ENCODE peak calls at places on chromosomes 2 and 18, in six cellular contexts. One of them, this sample, is unnamed.

GRCh38 chr2:8799004-8799403 is 38.4 kb downstream of the KIDINS220 start:
- DNase-seq in neural progenitor cell: no peak
- DNase-seq in mucosa of descending colon: no peak
- DNase-seq in brain microvascular endothelial cell: no peak
- DNase-seq in Jurkat, Clone E6-1: no peak
- DNase-seq in HAP-1: no peak
- DNase-seq in this sample: no peak

GRCh38 chr18:48050176-48050575 is 119.7 kb upstream of the SMAD2 start:
- DNase-seq in mucosa of descending colon: peak
- DNase-seq in Jurkat, Clone E6-1: no peak
- DNase-seq in brain microvascular endothelial cell: no peak
- DNase-seq in HAP-1: no peak
- DNase-seq in neural progenitor cell: no peak
- DNase-seq in this sample: no peak

GRCh38 chr18:45073556-45073955 is 392.9 kb downstream of the SETBP1 start:
- DNase-seq in Jurkat, Clone E6-1: no peak
- DNase-seq in HAP-1: no peak
- DNase-seq in neural progenitor cell: no peak
- DNase-seq in mucosa of descending colon: no peak
- DNase-seq in brain microvascular endothelial cell: no peak
- DNase-seq in this sample: no peak

GRCh38 chr2:234272069-234272850 is 221.8 kb downstream of the SPP2 start:
- DNase-seq in Jurkat, Clone E6-1: no peak
- DNase-seq in brain microvascular endothelial cell: no peak
- DNase-seq in HAP-1: no peak
- DNase-seq in mucosa of descending colon: no peak
- DNase-seq in neural progenitor cell: no peak
- DNase-seq in this sample: no peak

GRCh38 chr18:63074987-63075404 is 244.6 kb downstream of the BCL2 start:
- DNase-seq in brain microvascular endothelial cell: peak
- DNase-seq in mucosa of descending colon: peak
- DNase-seq in HAP-1: peak
- DNase-seq in neural progenitor cell: peak
- DNase-seq in Jurkat, Clone E6-1: no peak
- DNase-seq in this sample: peak

GRCh38 chr18:41853280-41853679 is 101.8 kb upstream of the PIK3C3 start:
- DNase-seq in brain microvascular endothelial cell: no peak
- DNase-seq in neural progenitor cell: no peak
- DNase-seq in HAP-1: peak
- DNase-seq in mucosa of descending colon: no peak
- DNase-seq in Jurkat, Clone E6-1: no peak
- DNase-seq in this sample: no peak

GRCh38 chr18:9960263-9960904 is 46.6 kb downstream of the VAPA start:
- DNase-seq in neural progenitor cell: no peak
- DNase-seq in HAP-1: no peak
- DNase-seq in mucosa of descending colon: no peak
- DNase-seq in Jurkat, Clone E6-1: no peak
- DNase-seq in brain microvascular endothelial cell: no peak
- DNase-seq in this sample: no peak

GRCh38 chr2:240567137-240567871 is 980 bp upstream of the RNPEPL1 start:
- DNase-seq in HAP-1: no peak
- DNase-seq in neural progenitor cell: no peak
- DNase-seq in brain microvascular endothelial cell: no peak
- DNase-seq in Jurkat, Clone E6-1: no peak
- DNase-seq in mucosa of descending colon: peak
- DNase-seq in this sample: peak

GRCh38 chr2:220705678-220706077 is 866.4 kb downstream of the EPHA4 start:
- DNase-seq in brain microvascular endothelial cell: no peak
- DNase-seq in Jurkat, Clone E6-1: no peak
- DNase-seq in mucosa of descending colon: no peak
- DNase-seq in neural progenitor cell: no peak
- DNase-seq in HAP-1: no peak
- DNase-seq in this sample: no peak

GRCh38 chr18:22250026-22250425 is 80.6 kb downstream of the GATA6 start:
- DNase-seq in Jurkat, Clone E6-1: no peak
- DNase-seq in brain microvascular endothelial cell: no peak
- DNase-seq in neural progenitor cell: no peak
- DNase-seq in HAP-1: no peak
- DNase-seq in mucosa of descending colon: no peak
- DNase-seq in this sample: no peak

GRCh38 chr2:37323176-37323575 is 1.5 kb downstream of the PRKD3 start:
- DNase-seq in HAP-1: no peak
- DNase-seq in mucosa of descending colon: no peak
- DNase-seq in neural progenitor cell: no peak
- DNase-seq in brain microvascular endothelial cell: no peak
- DNase-seq in Jurkat, Clone E6-1: no peak
- DNase-seq in this sample: no peak

GRCh38 chr2:239621611-239622010 is 220.8 kb upstream of the HDAC4 start:
- DNase-seq in neural progenitor cell: no peak
- DNase-seq in mucosa of descending colon: no peak
- DNase-seq in HAP-1: no peak
- DNase-seq in brain microvascular endothelial cell: no peak
- DNase-seq in Jurkat, Clone E6-1: no peak
- DNase-seq in this sample: no peak

GRCh38 chr2:165401285-165401852 is 68.1 kb upstream of the CSRNP3 start:
- DNase-seq in mucosa of descending colon: no peak
- DNase-seq in neural progenitor cell: peak
- DNase-seq in brain microvascular endothelial cell: peak
- DNase-seq in HAP-1: peak
- DNase-seq in Jurkat, Clone E6-1: peak
- DNase-seq in this sample: peak

GRCh38 chr2:199364153-199364552 is 93.6 kb downstream of the SATB2 start:
- DNase-seq in neural progenitor cell: no peak
- DNase-seq in mucosa of descending colon: no peak
- DNase-seq in brain microvascular endothelial cell: no peak
- DNase-seq in HAP-1: no peak
- DNase-seq in Jurkat, Clone E6-1: no peak
- DNase-seq in this sample: no peak

GRCh38 chr2:158817596-158817995 is 22.5 kb downstream of the DAPL1 start:
- DNase-seq in mucosa of descending colon: no peak
- DNase-seq in brain microvascular endothelial cell: peak
- DNase-seq in neural progenitor cell: no peak
- DNase-seq in Jurkat, Clone E6-1: no peak
- DNase-seq in HAP-1: no peak
- DNase-seq in this sample: no peak

GRCh38 chr2:70340921-70341765 is 39.3 kb upstream of the FAM136A start:
- DNase-seq in mucosa of descending colon: no peak
- DNase-seq in brain microvascular endothelial cell: peak
- DNase-seq in HAP-1: peak
- DNase-seq in neural progenitor cell: peak
- DNase-seq in Jurkat, Clone E6-1: peak
- DNase-seq in this sample: peak

GRCh38 chr18:24089059-24089458 is 49.8 kb upstream of the CABYR start:
- DNase-seq in Jurkat, Clone E6-1: no peak
- DNase-seq in brain microvascular endothelial cell: no peak
- DNase-seq in mucosa of descending colon: no peak
- DNase-seq in neural progenitor cell: no peak
- DNase-seq in HAP-1: no peak
- DNase-seq in this sample: no peak

DNA sequence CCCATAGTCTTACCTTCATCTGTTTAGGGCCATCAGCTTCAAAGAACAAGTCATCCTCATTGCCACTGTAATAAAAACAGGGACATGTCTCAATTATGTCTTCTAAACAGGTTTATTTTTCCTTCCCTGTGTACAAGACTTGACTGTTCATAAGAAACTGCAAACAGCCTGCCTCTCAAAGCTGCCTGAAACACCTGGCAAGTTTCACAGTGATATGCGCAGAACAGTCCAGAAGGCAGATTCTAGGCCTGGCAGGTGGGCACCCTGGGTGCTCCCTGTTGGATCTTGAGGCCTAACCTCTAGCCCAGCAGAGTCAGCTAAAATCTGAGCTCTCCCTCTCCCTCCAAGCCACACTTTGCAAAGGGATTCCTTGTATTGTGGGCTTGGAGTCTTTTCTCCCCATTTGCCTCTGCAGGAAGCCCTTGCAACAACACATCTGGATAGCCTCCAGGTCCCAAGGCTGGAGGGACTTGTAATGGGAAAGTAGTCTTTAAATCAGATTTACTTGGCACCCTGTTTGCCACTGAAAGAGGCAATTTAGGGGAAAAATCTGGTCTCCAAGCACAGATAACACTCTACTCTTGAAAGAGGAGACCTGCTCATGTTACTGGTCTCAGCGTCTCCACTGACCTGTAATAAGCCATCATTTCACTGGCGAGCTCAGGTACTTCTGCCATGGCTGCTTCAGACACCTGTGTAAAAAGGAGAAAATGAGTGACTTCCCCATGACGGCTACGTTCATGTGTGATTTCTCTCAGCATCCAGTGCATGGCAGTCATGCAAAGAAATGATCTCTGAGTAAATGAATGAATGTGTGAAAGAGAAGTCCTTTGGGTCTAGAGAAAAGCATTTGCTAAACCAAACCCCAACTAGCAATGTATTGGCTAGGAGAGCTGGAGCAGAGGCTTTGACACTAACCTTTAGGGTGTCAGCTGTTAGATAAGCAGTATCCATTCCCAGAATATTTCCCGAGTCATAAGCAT is 735 bp downstream of the IL1B start:
- DNase-seq in neural progenitor cell: no peak
- DNase-seq in brain microvascular endothelial cell: no peak
- DNase-seq in mucosa of descending colon: no peak
- DNase-seq in Jurkat, Clone E6-1: no peak
- DNase-seq in HAP-1: no peak
- DNase-seq in this sample: no peak
- H3K4me3 ChIP-seq in neural progenitor cell: no peak
- H3K4me3 ChIP-seq in brain microvascular endothelial cell: peak
- H3K4me3 ChIP-seq in mucosa of descending colon: no peak
- H3K4me3 ChIP-seq in Jurkat, Clone E6-1: no peak
- H3K4me3 ChIP-seq in HAP-1: no peak
- H3K4me3 ChIP-seq in this sample: no peak

GRCh38 chr18:49071776-49072175 is 121.0 kb upstream of the SMAD7 start:
- DNase-seq in brain microvascular endothelial cell: no peak
- DNase-seq in mucosa of descending colon: no peak
- DNase-seq in Jurkat, Clone E6-1: no peak
- DNase-seq in neural progenitor cell: no peak
- DNase-seq in HAP-1: no peak
- DNase-seq in this sample: no peak

GRCh38 chr18:49073431-49073830 is 122.7 kb upstream of the SMAD7 start:
- DNase-seq in mucosa of descending colon: no peak
- DNase-seq in HAP-1: no peak
- DNase-seq in neural progenitor cell: no peak
- DNase-seq in brain microvascular endothelial cell: no peak
- DNase-seq in Jurkat, Clone E6-1: no peak
- DNase-seq in this sample: no peak

GRCh38 chr18:49072524-49072934 is 121.8 kb upstream of the SMAD7 start:
- DNase-seq in HAP-1: no peak
- DNase-seq in neural progenitor cell: no peak
- DNase-seq in brain microvascular endothelial cell: no peak
- DNase-seq in Jurkat, Clone E6-1: no peak
- DNase-seq in mucosa of descending colon: no peak
- DNase-seq in this sample: no peak

GRCh38 chr18:49074505-49074904 is 123.7 kb upstream of the SMAD7 start:
- DNase-seq in mucosa of descending colon: no peak
- DNase-seq in HAP-1: no peak
- DNase-seq in brain microvascular endothelial cell: no peak
- DNase-seq in Jurkat, Clone E6-1: no peak
- DNase-seq in neural progenitor cell: no peak
- DNase-seq in this sample: no peak

GRCh38 chr18:49072940-49073339 is 122.2 kb upstream of the SMAD7 start:
- DNase-seq in Jurkat, Clone E6-1: no peak
- DNase-seq in neural progenitor cell: no peak
- DNase-seq in HAP-1: no peak
- DNase-seq in brain microvascular endothelial cell: no peak
- DNase-seq in mucosa of descending colon: no peak
- DNase-seq in this sample: no peak
- H3K4me3 ChIP-seq in Jurkat, Clone E6-1: no peak
- H3K4me3 ChIP-seq in neural progenitor cell: no peak
- H3K4me3 ChIP-seq in HAP-1: no peak
- H3K4me3 ChIP-seq in brain microvascular endothelial cell: no peak
- H3K4me3 ChIP-seq in mucosa of descending colon: no peak
- H3K4me3 ChIP-seq in this sample: no peak

DNA sequence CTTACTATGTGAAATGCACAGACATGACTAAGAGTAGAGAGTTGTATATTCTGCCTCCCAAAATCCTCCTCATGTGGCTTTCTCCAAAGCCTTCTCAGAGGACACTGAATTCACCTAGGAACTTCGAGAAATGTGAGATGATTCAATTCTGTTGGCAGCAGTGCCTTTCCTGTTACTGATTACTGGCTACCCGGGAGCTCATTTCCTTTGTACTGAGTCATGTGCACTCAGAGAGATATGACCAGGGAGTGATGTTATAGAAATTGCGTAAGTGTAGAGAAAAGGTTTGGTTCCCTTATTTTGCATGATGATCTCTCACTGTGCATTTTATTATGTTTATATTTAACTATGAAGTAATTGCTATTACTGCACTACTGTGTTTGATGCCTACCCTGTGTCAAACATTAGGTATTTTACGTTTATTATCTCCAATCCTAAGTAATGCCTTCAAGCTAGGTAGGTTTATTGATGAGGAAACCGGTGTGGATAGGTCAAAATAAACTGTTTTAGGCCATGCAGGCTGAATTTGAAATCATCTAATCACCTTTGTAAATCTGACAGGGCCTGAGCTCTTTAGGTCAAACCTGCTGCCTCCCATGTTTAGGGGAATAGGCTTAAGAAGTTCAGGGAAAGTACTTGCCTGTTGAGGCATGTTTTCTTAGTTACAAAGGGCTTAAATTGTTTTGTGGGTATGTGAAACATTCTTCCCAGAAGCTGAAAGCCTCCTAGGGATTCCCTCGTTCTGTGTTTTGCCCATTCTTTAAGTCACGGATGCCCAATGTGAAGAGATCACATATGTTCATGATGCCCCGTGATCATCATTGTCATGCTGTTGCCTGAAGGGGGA is 86.8 kb downstream of the FMNL2 start:
- DNase-seq in Jurkat, Clone E6-1: no peak
- DNase-seq in HAP-1: no peak
- DNase-seq in neural progenitor cell: no peak
- DNase-seq in brain microvascular endothelial cell: peak
- DNase-seq in mucosa of descending colon: no peak
- DNase-seq in this sample: no peak
- H3K4me3 ChIP-seq in Jurkat, Clone E6-1: no peak
- H3K4me3 ChIP-seq in HAP-1: no peak
- H3K4me3 ChIP-seq in neural progenitor cell: no peak
- H3K4me3 ChIP-seq in brain microvascular endothelial cell: no peak
- H3K4me3 ChIP-seq in mucosa of descending colon: no peak
- H3K4me3 ChIP-seq in this sample: no peak

GRCh38 chr18:57697434-57697833 is 75.8 kb upstream of the NARS1 start:
- DNase-seq in HAP-1: no peak
- DNase-seq in Jurkat, Clone E6-1: no peak
- DNase-seq in mucosa of descending colon: no peak
- DNase-seq in brain microvascular endothelial cell: no peak
- DNase-seq in neural progenitor cell: no peak
- DNase-seq in this sample: no peak

DNA sequence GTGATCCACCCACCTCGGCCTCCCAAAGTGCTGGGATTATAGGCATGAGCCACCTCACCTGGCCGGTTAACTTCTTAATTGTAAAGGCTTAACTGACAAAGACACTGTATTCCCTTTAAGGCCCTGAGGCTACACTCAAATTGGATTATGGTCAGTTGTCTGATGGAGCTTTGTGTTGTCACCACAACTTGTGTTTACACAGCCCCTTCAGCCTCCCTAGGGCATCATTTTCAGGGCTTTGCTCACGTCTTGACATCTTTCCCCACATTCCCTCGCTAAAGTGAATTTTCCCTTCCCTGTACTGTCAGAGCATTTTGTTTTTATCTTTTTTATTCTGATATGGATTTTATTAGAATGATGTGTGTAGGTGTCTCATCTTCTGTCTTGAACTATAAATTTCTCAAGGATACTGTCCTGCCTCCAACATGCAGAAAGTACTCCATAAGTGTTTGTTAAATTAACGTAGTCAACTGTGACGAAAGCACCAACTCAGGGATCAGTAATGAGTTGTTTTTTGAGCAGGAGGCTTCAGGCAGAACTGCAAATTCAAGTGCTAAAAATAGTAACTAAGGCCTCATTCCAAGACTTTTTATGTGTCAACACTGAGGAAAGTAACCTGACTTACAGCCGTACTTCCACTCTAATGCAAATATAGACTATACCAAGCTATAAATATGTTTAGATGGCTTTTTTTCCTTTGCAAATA is 77.1 kb upstream of the NARS1 start:
- DNase-seq in neural progenitor cell: no peak
- DNase-seq in Jurkat, Clone E6-1: no peak
- DNase-seq in mucosa of descending colon: no peak
- DNase-seq in HAP-1: peak
- DNase-seq in brain microvascular endothelial cell: no peak
- DNase-seq in this sample: no peak
- H3K4me3 ChIP-seq in neural progenitor cell: no peak
- H3K4me3 ChIP-seq in Jurkat, Clone E6-1: no peak
- H3K4me3 ChIP-seq in mucosa of descending colon: no peak
- H3K4me3 ChIP-seq in HAP-1: no peak
- H3K4me3 ChIP-seq in brain microvascular endothelial cell: no peak
- H3K4me3 ChIP-seq in this sample: no peak